ENCODE peak calls at places on chromosomes 1 and 21, in seven cellular contexts. X is WERI-Rb-1, D is PC-3, L is keratinocyte, S is left ventricle myocardium inferior, V is ovary, P is thoracic aorta. N is an unnamed sample.

GRCh38 chr1:211323156-211324063 is 3.2 kb upstream of the TRAF5 start:
- DNase-seq in D (peak; percentile 76), X (peak; percentile 84), L (no peak), V (no peak), S (no peak), P (peak; percentile 33), N (peak; percentile 78)

GRCh38 chr1:15803380-15803779 is 4.1 kb downstream of the UQCRHL start:
- DNase-seq in S (no peak), X (peak; percentile 43), P (no peak), V (no peak), D (peak; percentile 59), L (no peak), N (peak; percentile 27)

GRCh38 chr1:230426246-230427101 is at the start of gene PGBD5:
- DNase-seq in S (peak; percentile 72), X (peak; percentile 88), V (peak; percentile 78), P (no peak), L (no peak), D (peak; percentile 80), N (peak; percentile 61)

GRCh38 chr21:45817345-45817744 is 164.2 kb upstream of the COL6A1 start:
- DNase-seq in L (no peak), D (no peak), P (no peak), V (no peak), X (no peak), S (no peak), N (no peak)

GRCh38 chr1:55860816-55861519 is 645.8 kb upstream of the USP24 start:
- DNase-seq in S (no peak), X (no peak), P (no peak), L (no peak), D (no peak), V (no peak), N (no peak)

GRCh38 chr1:10860682-10861081 is 64.2 kb upstream of the CASZ1 start:
- DNase-seq in V (no peak), P (no peak), L (no peak), D (no peak), X (no peak), S (no peak), N (no peak)

GRCh38 chr1:145858238-145858936 is 494 bp downstream of the PIAS3 start:
- DNase-seq in X (peak; percentile 85), D (peak; percentile 47), L (no peak), S (peak; percentile 54), P (no peak), V (peak; percentile 71), N (peak; percentile 45)

GRCh38 chr1:193011395-193011794 is 47.8 kb downstream of the UCHL5 start:
- DNase-seq in P (no peak), S (no peak), V (no peak), X (no peak), L (no peak), D (no peak), N (peak; percentile 71)

GRCh38 chr1:112888630-112889029 is 67.4 kb downstream of the SLC16A1 start:
- DNase-seq in V (no peak), P (no peak), D (peak; percentile 1), L (no peak), S (no peak), X (peak; percentile 31), N (no peak)

GRCh38 chr1:227543283-227544066 is 19.9 kb upstream of the ZNF678 start:
- DNase-seq in V (peak; percentile 13), D (no peak), L (no peak), X (no peak), P (no peak), S (no peak), N (no peak)

GRCh38 chr1:198297281-198297680 is 140.5 kb downstream of the NEK7 start:
- DNase-seq in V (no peak), S (no peak), L (no peak), D (no peak), X (no peak), P (no peak), N (no peak)

GRCh38 chr21:36129219-36129618 is 5.7 kb upstream of the CBR3 start:
- DNase-seq in V (no peak), D (no peak), L (no peak), X (no peak), P (no peak), S (no peak), N (no peak)

GRCh38 chr1:55828031-55828430 is 612.9 kb upstream of the USP24 start:
- DNase-seq in X (no peak), D (no peak), S (no peak), P (no peak), L (no peak), V (no peak), N (no peak)

GRCh38 chr1:160398823-160399222 is 1.5 kb upstream of the VANGL2 start:
- DNase-seq in V (no peak), D (peak; percentile 34), L (no peak), X (no peak), P (no peak), S (no peak), N (peak; percentile 29)

GRCh38 chr1:204493882-204494280 is 724 bp downstream of the PIK3C2B start:
- DNase-seq in D (peak; percentile 85), P (no peak), L (no peak), S (peak; percentile 56), X (peak; percentile 69), V (peak; percentile 55), N (peak; percentile 91)

GRCh38 chr1:182229907-182230522 is 161.6 kb downstream of the GLUL start:
- DNase-seq in D (no peak), V (no peak), P (no peak), S (no peak), X (peak; percentile 16), L (no peak), N (no peak)

GRCh38 chr1:65440915-65441314 is 20.4 kb downstream of the LEPR start:
- DNase-seq in P (no peak), X (no peak), L (no peak), V (no peak), D (no peak), S (no peak), N (no peak)

GRCh38 chr1:47178665-47179022 is 11.2 kb downstream of the PDZK1IP1 start:
- DNase-seq in L (no peak), D (no peak), V (no peak), X (no peak), P (no peak), S (no peak), N (no peak)

GRCh38 chr1:84653130-84653680 is 37.1 kb downstream of the SSX2IP start:
- DNase-seq in S (no peak), D (peak; percentile 47), X (no peak), V (no peak), L (no peak), P (no peak), N (no peak)

GRCh38 chr21:39441502-39442475 is 3.8 kb downstream of the LCA5L start:
- DNase-seq in L (peak; percentile 11), P (no peak), S (no peak), V (no peak), X (peak; percentile 65), D (peak; percentile 68), N (peak; percentile 49)

GRCh38 chr21:41769933-41770332 is 3.1 kb upstream of the RIPK4 start:
- DNase-seq in V (no peak), L (no peak), D (no peak), S (no peak), X (no peak), P (no peak), N (peak; percentile 48)

GRCh38 chr1:232518357-232518756 is 111.6 kb downstream of the SIPA1L2 start:
- DNase-seq in P (no peak), D (no peak), L (no peak), S (no peak), X (no peak), V (no peak), N (no peak)

GRCh38 chr1:202017385-202018225 is 7.2 kb downstream of the ELF3 start:
- DNase-seq in P (no peak), S (no peak), L (no peak), X (peak; percentile 83), V (no peak), D (peak; percentile 43), N (peak; percentile 96)

GRCh38 chr1:3922201-3922725 is 22.2 kb upstream of the C1orf174 start:
- DNase-seq in X (peak; percentile 4), D (no peak), L (no peak), P (no peak), V (no peak), S (no peak), N (peak; percentile 42)

GRCh38 chr1:238052496-238053266 is 162.0 kb upstream of the ZP4 start:
- DNase-seq in V (no peak), P (no peak), D (peak; percentile 56), S (no peak), X (no peak), L (peak; percentile 48), N (no peak)

GRCh38 chr1:238596703-238597102 is 706.0 kb upstream of the ZP4 start:
- DNase-seq in L (no peak), V (no peak), P (no peak), D (no peak), S (no peak), X (no peak), N (no peak)

GRCh38 chr21:45862544-45863207 is 118.9 kb upstream of the COL6A1 start:
- DNase-seq in P (no peak), L (no peak), S (no peak), X (no peak), V (no peak), D (no peak), N (no peak)

DNA sequence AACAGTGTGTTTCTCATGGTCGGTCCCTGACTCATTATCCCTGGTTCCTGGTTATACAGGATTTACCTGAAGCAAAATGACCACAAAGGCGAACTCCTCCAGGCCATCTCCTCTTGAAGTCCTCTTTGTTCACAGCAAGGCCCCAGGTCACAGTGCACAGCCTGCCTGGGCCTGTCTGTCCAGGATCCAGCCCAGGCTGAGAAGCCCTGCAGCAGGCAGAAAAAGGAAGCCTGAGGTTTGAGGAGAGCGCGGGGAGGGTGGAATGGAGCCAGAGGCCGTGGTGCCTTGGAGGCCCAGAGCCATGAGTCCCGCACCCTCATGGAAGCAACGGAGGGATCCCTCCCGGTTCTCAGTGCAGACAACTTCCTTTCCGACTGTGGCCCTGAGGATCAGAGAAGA is 136.8 kb upstream of the IRF2BP2 start:
- DNase-seq in P (no peak), D (peak; percentile 72), V (no peak), L (peak; percentile 64), S (no peak), X (no peak), N (no peak)
- H3K27ac ChIP-seq in P (no peak overlapping the region), D (peak overlapping the region; percentile 71), V (no peak overlapping the region), L (no peak overlapping the region), S (no peak overlapping the region), X (peak overlapping the region; percentile 4), N (no peak overlapping the region)

GRCh38 chr1:1304331-1305299 is 3.1 kb downstream of the ACAP3 start:
- DNase-seq in S (peak; percentile 80), V (peak; percentile 87), X (peak; percentile 97), D (no peak), P (no peak), L (no peak), N (peak; percentile 48)
- H3K4me3 ChIP-seq in S (peak overlapping the region; percentile 81), V (peak overlapping the region; percentile 46), X (peak overlapping the region; percentile 97), D (peak overlapping the region; percentile 97), P (peak overlapping the region; percentile 88), L (peak overlapping the region; percentile 21), N (no peak overlapping the region)

GRCh38 chr1:248710305-248710900 is 7.8 kb upstream of the OR14I1 start:
- DNase-seq in P (no peak), V (no peak), S (no peak), D (no peak), X (no peak), L (no peak), N (no peak)
- H3K9me3 ChIP-seq in P (no peaks in the 10 kb centered on the region), V (no peaks in the 10 kb centered on the region), S (peaks cover 20% of the 10 kb centered on the region), D (peaks cover 43% of the 10 kb centered on the region), X (peaks cover 25% of the 10 kb centered on the region), L (peaks cover 3% of the 10 kb centered on the region), N (no peaks in the 10 kb centered on the region)

GRCh38 chr1:28232558-28233263 is at the start of gene DNAJC8:
- DNase-seq in X (peak; percentile 95), L (peak; percentile 65), P (peak; percentile 98), D (peak; percentile 87), V (peak; percentile 91), S (peak; percentile 95), N (peak; percentile 95)
- H3K27ac ChIP-seq in X (peak within 1 kb of the TSS; percentile 82), L (peak within 1 kb of the TSS; percentile 97), P (peak within 1 kb of the TSS; percentile 73), D (peak within 1 kb of the TSS; percentile 33), V (peak within 1 kb of the TSS; percentile 70), S (peak within 1 kb of the TSS; percentile 84), N (peak within 1 kb of the TSS; percentile 42)